ENCODE peak calls at places on chromosomes 11 and 22, in seven cellular contexts. One of them, this sample, is unnamed. For H3K36me3, the result is how much of the 10 kb centered on the place peaks cover.

GRCh38 chr11:89327885-89328284 is 150.2 kb downstream of the TYR start:
- DNase-seq in tibial artery: no peak
- DNase-seq in OCI-LY7: no peak
- DNase-seq in psoas muscle: no peak
- DNase-seq in spleen: no peak
- DNase-seq in mammary epithelial cell: no peak
- DNase-seq in GM23248: no peak
- DNase-seq in this sample: no peak

GRCh38 chr11:102869354-102869753 is 5.4 kb downstream of the MMP12 start:
- DNase-seq in OCI-LY7: no peak
- DNase-seq in psoas muscle: no peak
- DNase-seq in spleen: no peak
- DNase-seq in GM23248: no peak
- DNase-seq in mammary epithelial cell: no peak
- DNase-seq in tibial artery: no peak
- DNase-seq in this sample: no peak

GRCh38 chr22:44424867-44425351 is 73.1 kb downstream of the RTL6 start:
- DNase-seq in psoas muscle: no peak
- DNase-seq in mammary epithelial cell: no peak
- DNase-seq in GM23248: no peak
- DNase-seq in OCI-LY7: no peak
- DNase-seq in spleen: peak
- DNase-seq in tibial artery: peak
- DNase-seq in this sample: no peak

GRCh38 chr11:106288057-106288456 is 210.6 kb downstream of the AASDHPPT start:
- DNase-seq in psoas muscle: no peak
- DNase-seq in spleen: no peak
- DNase-seq in mammary epithelial cell: no peak
- DNase-seq in GM23248: no peak
- DNase-seq in OCI-LY7: no peak
- DNase-seq in tibial artery: no peak
- DNase-seq in this sample: no peak

GRCh38 chr11:116793476-116794096 is 1.9 kb upstream of the APOA5 start:
- DNase-seq in GM23248: no peak
- DNase-seq in psoas muscle: no peak
- DNase-seq in tibial artery: no peak
- DNase-seq in OCI-LY7: peak
- DNase-seq in mammary epithelial cell: no peak
- DNase-seq in spleen: no peak
- DNase-seq in this sample: no peak

GRCh38 chr11:68950268-68950667 is 30.5 kb downstream of the MRGPRD start:
- DNase-seq in mammary epithelial cell: no peak
- DNase-seq in GM23248: peak
- DNase-seq in OCI-LY7: peak
- DNase-seq in tibial artery: no peak
- DNase-seq in spleen: no peak
- DNase-seq in psoas muscle: peak
- DNase-seq in this sample: no peak

GRCh38 chr11:77027275-77027674 is 6.9 kb upstream of the B3GNT6 start:
- DNase-seq in tibial artery: no peak
- DNase-seq in spleen: no peak
- DNase-seq in mammary epithelial cell: peak
- DNase-seq in psoas muscle: no peak
- DNase-seq in OCI-LY7: no peak
- DNase-seq in GM23248: peak
- DNase-seq in this sample: no peak

GRCh38 chr11:16606784-16607674 is 131.4 kb upstream of the C11orf58 start:
- DNase-seq in OCI-LY7: no peak
- DNase-seq in tibial artery: peak
- DNase-seq in GM23248: no peak
- DNase-seq in spleen: peak
- DNase-seq in mammary epithelial cell: peak
- DNase-seq in psoas muscle: peak
- DNase-seq in this sample: peak

GRCh38 chr22:27689664-27690063 is 111.9 kb downstream of the MN1 start:
- DNase-seq in psoas muscle: no peak
- DNase-seq in spleen: no peak
- DNase-seq in GM23248: no peak
- DNase-seq in OCI-LY7: no peak
- DNase-seq in mammary epithelial cell: no peak
- DNase-seq in tibial artery: no peak
- DNase-seq in this sample: no peak

GRCh38 chr11:82864268-82864667 is 36.0 kb downstream of the PRCP start:
- DNase-seq in tibial artery: peak
- DNase-seq in spleen: peak
- DNase-seq in psoas muscle: peak
- DNase-seq in mammary epithelial cell: peak
- DNase-seq in OCI-LY7: peak
- DNase-seq in GM23248: peak
- DNase-seq in this sample: peak

GRCh38 chr11:132278801-132279574 is 908.6 kb downstream of the NTM start:
- DNase-seq in OCI-LY7: peak
- DNase-seq in psoas muscle: no peak
- DNase-seq in spleen: no peak
- DNase-seq in tibial artery: no peak
- DNase-seq in mammary epithelial cell: peak
- DNase-seq in GM23248: peak
- DNase-seq in this sample: no peak

GRCh38 chr22:39448205-39449054 is 8.4 kb upstream of the MGAT3 start:
- DNase-seq in GM23248: no peak
- DNase-seq in spleen: no peak
- DNase-seq in tibial artery: no peak
- DNase-seq in OCI-LY7: peak
- DNase-seq in mammary epithelial cell: no peak
- DNase-seq in psoas muscle: no peak
- DNase-seq in this sample: no peak

GRCh38 chr11:75475767-75476650 is 43.0 kb upstream of the KLHL35 start:
- DNase-seq in tibial artery: no peak
- DNase-seq in OCI-LY7: peak
- DNase-seq in spleen: peak
- DNase-seq in mammary epithelial cell: peak
- DNase-seq in GM23248: peak
- DNase-seq in psoas muscle: peak
- DNase-seq in this sample: peak

GRCh38 chr11:643366-643765 is 6.3 kb downstream of the DRD4 start:
- DNase-seq in psoas muscle: no peak
- DNase-seq in OCI-LY7: no peak
- DNase-seq in tibial artery: no peak
- DNase-seq in spleen: no peak
- DNase-seq in GM23248: no peak
- DNase-seq in mammary epithelial cell: no peak
- DNase-seq in this sample: no peak

GRCh38 chr22:24408630-24409029 is 18.8 kb upstream of the ADORA2A start:
- DNase-seq in GM23248: no peak
- DNase-seq in psoas muscle: peak
- DNase-seq in tibial artery: no peak
- DNase-seq in mammary epithelial cell: no peak
- DNase-seq in OCI-LY7: no peak
- DNase-seq in spleen: no peak
- DNase-seq in this sample: no peak

GRCh38 chr22:32204856-32205722 is at the start of gene RFPL2:
- DNase-seq in spleen: no peak
- DNase-seq in tibial artery: no peak
- DNase-seq in GM23248: peak
- DNase-seq in psoas muscle: no peak
- DNase-seq in OCI-LY7: no peak
- DNase-seq in mammary epithelial cell: peak
- DNase-seq in this sample: no peak

GRCh38 chr11:131111775-131112174 is 195.5 kb upstream of the SNX19 start:
- DNase-seq in psoas muscle: no peak
- DNase-seq in OCI-LY7: no peak
- DNase-seq in mammary epithelial cell: no peak
- DNase-seq in spleen: no peak
- DNase-seq in GM23248: no peak
- DNase-seq in tibial artery: no peak
- DNase-seq in this sample: no peak

GRCh38 chr11:59158206-59159068 is 13.5 kb upstream of the DTX4 start:
- DNase-seq in tibial artery: no peak
- DNase-seq in OCI-LY7: peak
- DNase-seq in mammary epithelial cell: peak
- DNase-seq in spleen: no peak
- DNase-seq in GM23248: peak
- DNase-seq in psoas muscle: peak
- DNase-seq in this sample: peak

GRCh38 chr11:111796696-111797095 is 30.5 kb upstream of the PPP2R1B start:
- DNase-seq in psoas muscle: no peak
- DNase-seq in spleen: no peak
- DNase-seq in tibial artery: no peak
- DNase-seq in GM23248: no peak
- DNase-seq in OCI-LY7: no peak
- DNase-seq in mammary epithelial cell: no peak
- DNase-seq in this sample: no peak

DNA sequence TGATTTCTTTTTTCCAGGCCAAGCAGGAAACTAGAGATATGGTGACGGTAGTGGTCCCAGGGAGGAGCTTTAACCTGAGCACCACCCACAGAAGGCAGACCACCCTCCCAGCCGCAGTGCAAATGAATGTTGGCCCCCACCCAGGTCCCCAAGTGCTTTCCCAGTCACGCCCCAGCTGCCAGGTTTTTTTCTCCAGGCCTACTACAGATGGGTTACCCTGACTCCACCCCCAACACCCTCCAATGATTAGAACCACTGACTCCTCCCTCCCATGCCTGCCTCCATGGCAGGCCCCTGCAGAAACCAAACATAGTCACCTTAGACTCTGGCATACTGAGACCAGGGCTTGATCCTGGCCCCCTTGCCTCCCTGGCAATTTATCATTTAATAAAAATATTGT is 58.7 kb upstream of the CHST1 start:
- DNase-seq in OCI-LY7: no peak
- DNase-seq in psoas muscle: no peak
- DNase-seq in tibial artery: no peak
- DNase-seq in mammary epithelial cell: no peak
- DNase-seq in spleen: no peak
- DNase-seq in GM23248: no peak
- DNase-seq in this sample: no peak
- H3K36me3 ChIP-seq in OCI-LY7: under half
- H3K36me3 ChIP-seq in psoas muscle: under half
- H3K36me3 ChIP-seq in tibial artery: under half
- H3K36me3 ChIP-seq in mammary epithelial cell: under half
- H3K36me3 ChIP-seq in spleen: under half
- H3K36me3 ChIP-seq in GM23248: under half
- H3K36me3 ChIP-seq in this sample: under half

DNA sequence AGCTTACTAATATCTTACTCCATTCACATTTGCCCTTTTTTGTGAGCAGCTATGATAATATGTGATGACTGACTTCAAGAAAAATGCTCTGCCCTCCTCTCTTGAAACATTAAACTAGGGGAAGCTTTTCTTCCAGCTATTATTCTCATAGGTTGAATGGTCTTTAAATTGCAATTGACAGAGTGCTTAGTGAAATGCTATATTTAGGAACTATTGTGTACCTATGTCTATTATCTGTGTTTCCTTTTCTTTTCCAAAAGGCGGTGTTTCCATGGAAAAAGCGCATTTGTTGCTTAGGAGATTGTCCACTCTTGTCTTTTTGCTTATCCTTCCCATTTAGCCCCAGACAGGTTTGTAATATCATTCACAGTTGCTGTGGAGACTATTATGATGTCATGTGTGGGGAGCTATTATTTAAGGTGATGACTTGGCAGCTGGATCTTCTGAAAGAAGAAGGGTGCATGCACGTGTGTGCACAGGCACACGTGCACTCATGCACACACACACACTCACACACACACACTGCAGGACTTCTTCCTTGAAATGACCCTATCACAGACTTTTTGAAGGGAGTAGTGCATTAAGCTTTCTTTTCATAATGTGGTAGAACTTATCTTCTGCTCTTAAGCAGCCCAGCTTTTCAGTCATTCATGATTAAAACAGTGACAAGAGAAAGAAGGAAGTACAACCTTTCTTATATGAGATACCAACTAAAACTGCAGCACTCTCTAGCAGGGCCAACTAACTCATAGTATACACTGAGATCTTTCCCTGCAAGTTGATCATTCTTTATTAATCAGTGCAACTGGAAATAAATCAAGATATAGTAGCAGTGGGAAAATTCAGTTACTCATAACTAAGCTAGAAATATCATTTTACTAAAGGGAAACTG is 340.8 kb upstream of the MTNR1B start:
- DNase-seq in GM23248: peak
- DNase-seq in OCI-LY7: no peak
- DNase-seq in tibial artery: no peak
- DNase-seq in spleen: no peak
- DNase-seq in psoas muscle: no peak
- DNase-seq in mammary epithelial cell: no peak
- DNase-seq in this sample: no peak
- H3K4me3 ChIP-seq in GM23248: no peak
- H3K4me3 ChIP-seq in OCI-LY7: no peak
- H3K4me3 ChIP-seq in tibial artery: no peak
- H3K4me3 ChIP-seq in spleen: no peak
- H3K4me3 ChIP-seq in psoas muscle: no peak
- H3K4me3 ChIP-seq in mammary epithelial cell: no peak
- H3K4me3 ChIP-seq in this sample: no peak

DNA sequence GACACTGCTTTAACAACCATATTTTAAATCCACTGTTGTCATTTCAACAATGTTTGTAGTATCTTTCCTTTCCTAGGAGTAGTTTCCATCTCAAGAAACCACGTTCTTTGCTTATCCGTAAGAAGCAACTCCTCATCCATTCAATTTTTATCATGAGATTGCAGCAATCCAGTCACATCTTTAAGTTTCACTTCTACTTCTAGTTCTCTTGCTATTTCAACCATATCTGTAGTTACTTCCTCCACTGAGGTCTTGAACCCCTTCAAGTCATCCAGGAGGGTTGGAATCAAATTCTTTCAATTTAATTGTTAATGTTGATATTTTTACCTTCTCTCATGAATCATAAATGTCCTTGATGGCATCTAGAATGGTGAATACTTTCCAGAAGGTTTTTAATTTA is 22.4 kb downstream of the CCDC82 start:
- DNase-seq in tibial artery: no peak
- DNase-seq in psoas muscle: no peak
- DNase-seq in OCI-LY7: no peak
- DNase-seq in mammary epithelial cell: no peak
- DNase-seq in GM23248: no peak
- DNase-seq in spleen: no peak
- DNase-seq in this sample: no peak
- H3K36me3 ChIP-seq in tibial artery: half or more
- H3K36me3 ChIP-seq in psoas muscle: half or more
- H3K36me3 ChIP-seq in OCI-LY7: half or more
- H3K36me3 ChIP-seq in mammary epithelial cell: under half
- H3K36me3 ChIP-seq in GM23248: under half
- H3K36me3 ChIP-seq in spleen: under half
- H3K36me3 ChIP-seq in this sample: under half

DNA sequence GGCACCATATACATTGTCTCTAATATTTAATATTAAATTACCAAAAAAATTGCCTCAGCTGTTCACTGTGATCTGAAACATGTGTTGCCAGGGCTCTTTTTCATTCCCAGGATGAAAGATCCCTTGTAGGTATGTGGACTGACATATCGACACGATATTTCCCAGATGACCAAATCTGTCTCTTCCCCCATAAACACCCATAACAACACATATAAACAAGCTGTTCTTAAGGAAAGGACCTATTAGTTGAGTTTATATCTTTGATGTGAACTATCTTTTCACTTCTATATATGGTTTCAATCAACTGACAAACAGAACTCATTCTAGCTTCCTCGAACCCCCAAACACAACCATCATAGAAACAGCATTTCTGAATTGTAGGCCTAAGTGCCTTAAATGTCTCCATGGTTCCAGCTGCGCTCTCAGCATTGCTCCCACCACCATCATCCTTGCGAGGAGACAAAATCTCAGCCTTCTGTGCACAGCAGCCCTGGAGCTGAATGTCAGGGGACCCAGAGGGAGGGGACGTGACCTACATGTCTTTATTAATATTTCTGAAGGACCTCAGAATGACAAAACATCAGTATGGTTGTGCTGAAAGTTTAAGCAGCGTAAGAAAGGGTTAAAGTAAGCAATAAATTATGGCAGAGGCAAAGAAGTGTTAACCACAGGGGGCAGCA is 67.0 kb downstream of the ETS1 start:
- DNase-seq in psoas muscle: no peak
- DNase-seq in GM23248: peak
- DNase-seq in tibial artery: no peak
- DNase-seq in mammary epithelial cell: no peak
- DNase-seq in spleen: no peak
- DNase-seq in OCI-LY7: peak
- DNase-seq in this sample: no peak
- H3K4me3 ChIP-seq in psoas muscle: peak
- H3K4me3 ChIP-seq in GM23248: peak
- H3K4me3 ChIP-seq in tibial artery: peak
- H3K4me3 ChIP-seq in mammary epithelial cell: peak
- H3K4me3 ChIP-seq in spleen: peak
- H3K4me3 ChIP-seq in OCI-LY7: peak
- H3K4me3 ChIP-seq in this sample: peak